ENCODE peak calls at places on chromosomes 1 and 21, in nine cellular contexts. U, I, F, O, Z, N, R, A and W are unnamed samples.

GRCh38 chr1:81582467-81582986 is 218.2 kb upstream of the ADGRL2 start:
- DNase-seq in R (no peak), I (no peak), A (no peak), F (no peak), U (no peak), O (no peak), N (no peak), Z (no peak), W (no peak)

GRCh38 chr1:93817819-93818569 is 61.0 kb downstream of the DNTTIP2 start:
- DNase-seq in A (no peak), R (no peak), F (no peak), U (no peak), Z (no peak), O (peak; percentile 52), I (no peak), N (no peak), W (no peak)

GRCh38 chr1:186082235-186082937 is 292.7 kb downstream of the TPR start:
- DNase-seq in N (no peak), O (peak; percentile 83), I (peak; percentile 13), R (no peak), U (peak; percentile 31), Z (peak; percentile 85), A (no peak), F (peak; percentile 62), W (peak; percentile 40)

GRCh38 chr1:155003766-155004351 is 1.3 kb downstream of the ZBTB7B start:
- DNase-seq in A (peak; percentile 55), U (peak; percentile 21), O (peak; percentile 88), F (peak; percentile 35), I (peak; percentile 70), R (peak; percentile 64), N (no peak), Z (peak; percentile 63), W (peak; percentile 56)

GRCh38 chr1:179872558-179872957 is 5.0 kb downstream of the TOR1AIP2 start:
- DNase-seq in U (no peak), F (no peak), Z (no peak), A (no peak), I (no peak), R (no peak), O (no peak), N (no peak), W (no peak)

GRCh38 chr1:93467606-93468005 is 19.7 kb downstream of the FNBP1L start:
- DNase-seq in R (no peak), N (no peak), I (no peak), A (no peak), O (no peak), Z (no peak), U (no peak), F (no peak), W (no peak)

GRCh38 chr21:21921410-21922232 is 923.4 kb downstream of the NCAM2 start:
- DNase-seq in N (no peak), F (peak; percentile 56), Z (peak; percentile 69), R (no peak), I (no peak), O (no peak), A (peak; percentile 10), U (no peak), W (peak; percentile 54)

GRCh38 chr1:110548381-110548780 is 29.4 kb upstream of the KCNA10 start:
- DNase-seq in A (no peak), I (peak; percentile 34), Z (peak; percentile 76), R (no peak), F (no peak), N (no peak), O (no peak), U (no peak), W (peak; percentile 49)

GRCh38 chr1:39061951-39062350 is 35.8 kb downstream of the NDUFS5 start:
- DNase-seq in R (no peak), Z (no peak), I (no peak), N (no peak), A (no peak), O (no peak), F (peak; percentile 22), U (no peak), W (no peak)

GRCh38 chr1:47797555-47797954 is 199.6 kb downstream of the TRABD2B start:
- DNase-seq in U (no peak), A (no peak), Z (no peak), F (peak; percentile 41), R (no peak), O (no peak), I (no peak), N (no peak), W (no peak)

GRCh38 chr1:23865543-23865930 is 2.6 kb downstream of the FUCA1 start:
- DNase-seq in O (no peak), R (no peak), U (no peak), N (no peak), F (peak; percentile 88), A (peak; percentile 71), I (peak; percentile 38), Z (no peak), W (peak; percentile 78)

GRCh38 chr1:36134805-36135339 is 9.8 kb upstream of the COL8A2 start:
- DNase-seq in I (peak; percentile 79), R (no peak), F (peak; percentile 57), A (peak; percentile 80), N (no peak), Z (peak; percentile 76), O (peak; percentile 81), U (peak; percentile 44), W (peak; percentile 69)

GRCh38 chr1:11473635-11474034 is 5.3 kb upstream of the DISP3 start:
- DNase-seq in A (peak; percentile 20), N (no peak), U (no peak), R (no peak), F (no peak), Z (peak; percentile 26), I (no peak), O (no peak), W (peak; percentile 74)

GRCh38 chr1:247118946-247119446 is 14.8 kb upstream of the ZNF669 start:
- DNase-seq in O (no peak), Z (no peak), A (peak; percentile 60), F (peak; percentile 8), R (no peak), I (peak; percentile 55), U (no peak), N (no peak), W (peak; percentile 61)

GRCh38 chr21:15199414-15199813 is 134.6 kb upstream of the NRIP1 start:
- DNase-seq in U (no peak), Z (no peak), N (no peak), A (no peak), O (no peak), F (no peak), R (no peak), I (no peak), W (no peak)

GRCh38 chr1:27137022-27137542 is 17.8 kb downstream of the SLC9A1 start:
- DNase-seq in R (peak; percentile 55), O (peak; percentile 77), F (no peak), A (no peak), N (peak; percentile 53), Z (no peak), I (peak; percentile 72), U (no peak), W (peak; percentile 56)

GRCh38 chr21:35352066-35352770 is 303.1 kb upstream of the RUNX1 start:
- DNase-seq in I (no peak), A (no peak), O (no peak), F (peak; percentile 61), U (no peak), Z (no peak), N (no peak), R (no peak), W (no peak)

GRCh38 chr1:68963353-68963752 is 466.5 kb upstream of the DEPDC1 start:
- DNase-seq in I (no peak), A (no peak), U (no peak), O (no peak), Z (no peak), R (no peak), F (peak; percentile 41), N (no peak), W (no peak)

GRCh38 chr1:173603056-173603591 is at the start of gene SLC9C2:
- DNase-seq in Z (peak; percentile 50), I (no peak), U (no peak), R (no peak), F (peak; percentile 5), A (no peak), O (no peak), N (no peak), W (peak; percentile 41)

GRCh38 chr1:31618916-31619846 is 1.7 kb downstream of the HCRTR1 start:
- DNase-seq in F (no peak), O (no peak), U (no peak), R (no peak), Z (no peak), I (no peak), A (no peak), N (no peak), W (peak; percentile 19)

GRCh38 chr1:112436384-112437156 is 40.6 kb downstream of the CTTNBP2NL start:
- DNase-seq in N (no peak), R (no peak), O (no peak), F (no peak), I (no peak), U (no peak), Z (no peak), A (no peak), W (no peak)

GRCh38 chr1:171180671-171181070 is 4.4 kb upstream of the FMO2 start:
- DNase-seq in Z (no peak), F (no peak), R (no peak), N (no peak), A (no peak), U (peak; percentile 3), I (no peak), O (no peak), W (no peak)

GRCh38 chr1:37498872-37499617 is 15.5 kb downstream of the MEAF6 start:
- DNase-seq in F (peak; percentile 69), R (no peak), U (no peak), Z (peak; percentile 10), A (no peak), O (no peak), I (no peak), N (no peak), W (no peak)

GRCh38 chr1:157968503-157968902 is 24.9 kb upstream of the KIRREL1 start:
- DNase-seq in Z (no peak), F (peak; percentile 87), I (no peak), N (no peak), A (no peak), U (no peak), R (no peak), O (peak; percentile 73), W (peak; percentile 70)

GRCh38 chr1:2279210-2279639 is 51.1 kb downstream of the SKI start:
- DNase-seq in A (peak; percentile 37), N (no peak), F (peak; percentile 95), I (no peak), O (peak; percentile 79), Z (peak; percentile 93), R (no peak), U (peak; percentile 12), W (no peak)

GRCh38 chr1:156113263-156114004 is 1.1 kb upstream of the LMNA start:
- DNase-seq in O (no peak), Z (no peak), A (no peak), N (no peak), R (no peak), F (peak; percentile 54), I (no peak), U (no peak), W (no peak)